ENCODE peak calls at places on chromosome 18, in seven cellular contexts. H is A549, E is HepG2, I is transverse colon, C is stomach, B is uterus, R is heart left ventricle. X is an unnamed sample. For H3K9me3, the result is how much of the 10 kb centered on the place peaks cover.

GRCh38 chr18:60389314-60389713 is 16.7 kb upstream of the MC4R start:
- DNase-seq in B (no peak), C (no peak), H (no peak), R (no peak), I (no peak), E (no peak), X (no peak)

GRCh38 chr18:22409445-22409844 is 8.3 kb downstream of the CTAGE1 start:
- DNase-seq in I (no peak), B (no peak), R (no peak), H (no peak), C (no peak), E (no peak), X (no peak)

GRCh38 chr18:67510831-67511230 is 5.7 kb downstream of the DSEL start:
- DNase-seq in H (no peak), C (no peak), I (no peak), B (no peak), R (no peak), E (no peak), X (no peak)

GRCh38 chr18:77108001-77108692 is 24.4 kb downstream of the MBP start:
- DNase-seq in E (no peak), I (peak), C (no peak), H (no peak), B (peak), R (no peak), X (peak)

GRCh38 chr18:58535340-58536186 is 93.3 kb downstream of the ALPK2 start:
- DNase-seq in B (no peak), C (no peak), I (no peak), R (no peak), E (no peak), H (no peak), X (no peak)

GRCh38 chr18:23131693-23132319 is 3.5 kb upstream of the CABLES1 start:
- DNase-seq in E (peak), H (peak), B (peak), C (peak), R (peak), I (peak), X (peak)

GRCh38 chr18:43869451-43870008 is 592.2 kb upstream of the SYT4 start:
- DNase-seq in C (no peak), I (no peak), E (no peak), R (no peak), B (no peak), H (no peak), X (no peak)

GRCh38 chr18:21408681-21409080 is 166.6 kb downstream of the GREB1L start:
- DNase-seq in C (no peak), H (no peak), R (no peak), B (no peak), I (no peak), E (no peak), X (no peak)

GRCh38 chr18:2978626-2979025 is 34.3 kb downstream of the LPIN2 start:
- DNase-seq in R (no peak), I (no peak), B (no peak), H (peak), E (no peak), C (no peak), X (peak)

GRCh38 chr18:51196116-51196810 is 1.2 kb downstream of the MEX3C start:
- DNase-seq in C (peak), I (peak), E (no peak), R (peak), B (peak), H (peak), X (peak)

GRCh38 chr18:50509012-50509411 is 50.9 kb upstream of the MAPK4 start:
- DNase-seq in H (no peak), C (no peak), R (no peak), E (no peak), I (no peak), B (no peak), X (no peak)

GRCh38 chr18:79392226-79392625 is 3.5 kb upstream of the NFATC1 start:
- DNase-seq in E (no peak), C (no peak), R (no peak), I (no peak), H (no peak), B (no peak), X (no peak)

GRCh38 chr18:79393181-79393598 is 2.5 kb upstream of the NFATC1 start:
- DNase-seq in B (peak), R (peak), I (no peak), E (no peak), C (no peak), H (no peak), X (no peak)

GRCh38 chr18:79394438-79395307 is 1.1 kb upstream of the NFATC1 start:
- DNase-seq in B (peak), E (no peak), R (peak), H (no peak), I (no peak), C (no peak), X (no peak)

GRCh38 chr18:79395308-79395640 is 456 bp upstream of the NFATC1 start:
- DNase-seq in E (no peak), H (no peak), R (no peak), B (no peak), I (no peak), C (no peak), X (no peak)

GRCh38 chr18:79393626-79394401 is 1.9 kb upstream of the NFATC1 start:
- DNase-seq in I (peak), R (peak), H (peak), B (peak), E (peak), C (peak), X (peak)
- TF ChIP-seq POLR2A in I (no peak), R (peak), H (no peak), B (peak), E (no peak), C (no peak), X (peak)

DNA sequence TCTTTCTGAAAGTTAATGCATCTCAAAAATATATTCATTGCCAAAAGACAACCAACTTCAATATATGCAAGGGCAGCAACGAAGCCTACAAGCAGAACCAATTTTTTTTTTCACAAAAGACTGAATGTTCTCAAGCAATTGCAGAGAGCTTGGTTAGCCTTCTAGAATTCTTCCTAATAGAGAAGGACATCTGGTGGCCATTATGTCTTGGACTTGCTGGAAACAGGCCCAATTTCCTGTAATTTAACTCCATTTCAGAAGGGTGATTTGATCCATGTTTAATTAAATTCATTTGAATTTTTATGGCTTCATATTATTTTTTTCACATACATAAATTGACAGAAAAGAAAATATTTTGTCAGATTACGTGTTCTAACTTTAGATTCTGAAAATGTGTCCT is 208.0 kb downstream of the TPGS2 start:
- DNase-seq in H (no peak), C (no peak), B (no peak), I (no peak), R (no peak), E (no peak), X (no peak)
- TF ChIP-seq CTCF in H (no peak), C (no peak), B (no peak), I (no peak), R (no peak), E (no peak), X (no peak)

DNA sequence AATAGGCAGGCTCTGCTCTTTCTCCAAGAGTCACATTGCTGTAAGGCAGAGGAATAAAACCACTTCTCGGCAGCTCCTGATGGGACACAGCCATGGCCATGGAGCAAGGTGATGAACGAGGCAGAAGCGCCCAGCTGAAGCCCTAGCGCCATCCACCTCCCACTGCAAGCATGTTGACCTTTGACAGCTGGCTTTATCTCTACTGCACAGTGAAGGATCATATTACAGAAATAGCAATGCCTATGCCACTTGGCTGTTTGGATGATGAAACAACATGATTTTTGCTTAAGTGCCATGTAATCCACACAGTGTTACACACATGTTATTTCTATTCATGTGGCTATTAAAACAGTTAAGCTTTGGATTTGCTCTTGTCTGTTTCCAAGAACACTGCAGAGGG is 167.7 kb downstream of the VAPA start:
- DNase-seq in I (no peak), R (no peak), H (no peak), C (no peak), B (no peak), E (peak), X (no peak)
- H3K9me3 ChIP-seq in I (under half), R (under half), H (under half), C (under half), B (under half), E (under half), X (under half)

GRCh38 chr18:13261658-13262357 is 43.2 kb downstream of the LDLRAD4 start:
- DNase-seq in H (no peak), C (no peak), R (peak), I (no peak), B (no peak), E (no peak), X (no peak)
- TF ChIP-seq POLR2A in H (no peak), C (no peak), R (no peak), I (no peak), B (no peak), E (no peak), X (no peak)

DNA sequence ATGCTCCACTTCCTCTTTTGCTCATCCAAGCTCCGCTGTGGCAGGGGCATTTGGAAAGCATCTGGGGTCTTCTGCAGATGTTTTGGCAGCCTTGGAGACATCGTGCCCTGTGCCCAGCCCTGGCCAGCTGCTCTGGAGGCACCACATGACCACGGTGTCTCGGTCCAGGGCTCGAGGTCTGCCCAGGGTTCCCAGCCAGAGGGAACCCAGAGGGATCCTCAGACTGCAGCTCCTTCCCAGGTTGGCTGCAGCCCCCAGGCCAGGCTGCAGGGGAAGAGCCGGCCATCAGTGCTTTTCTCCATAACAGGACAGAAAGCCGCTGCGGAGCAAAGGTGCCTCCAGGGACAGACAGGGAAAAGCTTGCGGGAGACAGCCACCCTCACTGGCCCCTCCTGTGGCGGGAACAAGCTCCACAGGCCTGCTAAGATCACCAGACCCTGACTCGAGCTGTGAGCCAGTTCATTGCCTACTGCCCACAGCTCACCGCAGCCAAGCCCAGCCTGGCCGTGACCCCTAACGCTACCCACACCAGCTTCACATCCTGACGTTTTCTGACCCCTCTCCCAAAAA is 74.7 kb downstream of the SMAD7 start:
- DNase-seq in H (no peak), B (no peak), R (peak), I (no peak), C (no peak), E (peak), X (no peak)
- TF ChIP-seq CTCF in H (no peak), B (no peak), R (no peak), I (no peak), C (no peak), E (peak), X (no peak)

DNA sequence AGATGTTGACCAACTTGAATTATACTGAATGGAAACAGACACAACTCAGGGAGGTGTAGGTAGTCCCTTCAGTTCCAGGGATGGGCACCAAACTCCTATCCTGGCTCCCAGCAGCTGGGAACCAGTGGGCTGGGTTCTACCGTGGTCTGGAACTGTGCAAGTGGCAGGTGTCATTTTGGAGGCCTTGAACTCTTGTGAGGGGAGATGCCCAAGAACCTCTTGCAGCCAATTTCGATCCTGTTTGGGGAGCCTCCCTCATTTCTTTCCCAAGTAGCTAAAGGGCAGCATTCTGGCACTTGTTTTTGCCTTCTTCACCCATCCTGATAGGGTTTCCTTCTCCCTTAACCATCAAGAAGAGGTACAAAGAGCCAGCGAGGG is 200.2 kb downstream of the ANKRD30B start:
- DNase-seq in I (no peak), C (no peak), H (no peak), R (no peak), B (no peak), E (no peak), X (no peak)
- H3K9me3 ChIP-seq in I (under half), C (under half), H (under half), R (under half), B (under half), E (under half), X (under half)

GRCh38 chr18:26976206-26976605 is 110.7 kb upstream of the AQP4 start:
- DNase-seq in I (no peak), C (no peak), B (no peak), R (no peak), H (no peak), E (no peak), X (no peak)

GRCh38 chr18:26977791-26978190 is 112.3 kb upstream of the AQP4 start:
- DNase-seq in R (no peak), C (no peak), E (no peak), H (no peak), I (no peak), B (no peak), X (no peak)

GRCh38 chr18:26981373-26982082 is 116.0 kb upstream of the AQP4 start:
- DNase-seq in B (no peak), C (no peak), E (no peak), I (no peak), H (no peak), R (no peak), X (no peak)

GRCh38 chr18:26978812-26979341 is 113.4 kb upstream of the AQP4 start:
- DNase-seq in I (no peak), B (no peak), E (no peak), C (no peak), H (no peak), R (no peak), X (no peak)
- TF ChIP-seq POLR2A in I (no peak), B (no peak), E (no peak), C (no peak), H (no peak), R (no peak), X (no peak)

X was measured in adrenal gland.